ENCODE peak calls at places on chromosome X, in eight cellular contexts. Z, A, F, V, O, X, J and M are unnamed samples.
A peak's percentile ranks its signal among the peaks of the same experiment; 100 is the strongest.

GRCh38 chrX:129193357-129193756 is 329.9 kb downstream of the SMARCA1 start:
- DNase-seq in Z (peak; percentile 48), A (no peak), F (peak; percentile 37), V (no peak), O (no peak), X (no peak), J (no peak), M (no peak)

GRCh38 chrX:66728818-66729271 is 90.0 kb upstream of the EDA2R start:
- DNase-seq in Z (peak; percentile 64), A (peak; percentile 25), F (peak; percentile 35), V (peak; percentile 4), O (peak; percentile 83), X (peak; percentile 56), J (peak; percentile 16), M (peak; percentile 3)

GRCh38 chrX:104370089-104370488 is 115.4 kb upstream of the ESX1 start:
- DNase-seq in Z (no peak), A (no peak), F (no peak), V (no peak), O (peak; percentile 2), X (no peak), J (no peak), M (no peak)

GRCh38 chrX:152988536-152989291 is 5.2 kb downstream of the PNMA5 start:
- DNase-seq in Z (no peak), A (no peak), F (no peak), V (no peak), O (no peak), X (no peak), J (peak; percentile 38), M (no peak)

GRCh38 chrX:13220916-13221315 is 98.9 kb downstream of the ATXN3L start:
- DNase-seq in Z (no peak), A (no peak), F (no peak), V (no peak), O (peak; percentile 44), X (no peak), J (no peak), M (no peak)

GRCh38 chrX:106957856-106958255 is 37.7 kb downstream of the CLDN2 start:
- DNase-seq in Z (no peak), A (no peak), F (no peak), V (no peak), O (peak; percentile 13), X (no peak), J (no peak), M (no peak)

GRCh38 chrX:6184900-6185515 is 43.7 kb downstream of the NLGN4X start:
- DNase-seq in Z (no peak), A (no peak), F (no peak), V (no peak), O (no peak), X (no peak), J (no peak), M (no peak)

GRCh38 chrX:68249904-68250303 is 183.4 kb downstream of the OPHN1 start:
- DNase-seq in Z (no peak), A (no peak), F (no peak), V (no peak), O (no peak), X (no peak), J (no peak), M (no peak)

GRCh38 chrX:45191820-45192409 is 8.8 kb downstream of the DIPK2B start:
- DNase-seq in Z (no peak), A (no peak), F (peak; percentile 32), V (no peak), O (no peak), X (no peak), J (no peak), M (no peak)

GRCh38 chrX:10356979-10357378 is 200.2 kb downstream of the CLCN4 start:
- DNase-seq in Z (no peak), A (no peak), F (no peak), V (no peak), O (peak; percentile 60), X (no peak), J (peak; percentile 8), M (no peak)

GRCh38 chrX:97685753-97686152 is 802.0 kb downstream of the RPA4 start:
- DNase-seq in Z (no peak), A (no peak), F (no peak), V (no peak), O (peak; percentile 60), X (peak; percentile 45), J (no peak), M (peak; percentile 13)

GRCh38 chrX:150329888-150330287 is 33.2 kb upstream of the MAMLD1 start:
- DNase-seq in Z (no peak), A (no peak), F (no peak), V (no peak), O (no peak), X (no peak), J (no peak), M (no peak)

GRCh38 chrX:101602077-101602476 is 15.7 kb downstream of the ARMCX6 start:
- DNase-seq in Z (no peak), A (no peak), F (no peak), V (no peak), O (peak; percentile 73), X (no peak), J (no peak), M (no peak)

GRCh38 chrX:23815376-23815775 is 32.4 kb downstream of the SAT1 start:
- DNase-seq in Z (no peak), A (no peak), F (no peak), V (no peak), O (no peak), X (no peak), J (no peak), M (no peak)

GRCh38 chrX:1246816-1247215 is 21.8 kb upstream of the CSF2RA start:
- DNase-seq in Z (peak; percentile 74), A (peak; percentile 75), F (peak; percentile 65), V (peak; percentile 55), O (peak; percentile 61), X (peak; percentile 66), J (peak; percentile 80), M (peak; percentile 43)

GRCh38 chrX:40262641-40263560 is 165.1 kb upstream of the BCOR start:
- DNase-seq in Z (peak; percentile 60), A (no peak), F (peak; percentile 47), V (no peak), O (peak; percentile 65), X (no peak), J (no peak), M (no peak)

GRCh38 chrX:40734956-40735317 is 405 bp downstream of the MED14 start:
- DNase-seq in Z (peak; percentile 56), A (no peak), F (no peak), V (no peak), O (peak; percentile 45), X (peak; percentile 49), J (no peak), M (no peak)

GRCh38 chrX:100687128-100687527 is 43.1 kb downstream of the SRPX2 start:
- DNase-seq in Z (no peak), A (no peak), F (no peak), V (no peak), O (no peak), X (no peak), J (peak; percentile 33), M (no peak)

GRCh38 chrX:108945883-108946523 is 209.6 kb upstream of the IRS4 start:
- DNase-seq in Z (no peak), A (no peak), F (no peak), V (no peak), O (no peak), X (no peak), J (no peak), M (no peak)

GRCh38 chrX:108947205-108947604 is 210.8 kb upstream of the IRS4 start:
- DNase-seq in Z (no peak), A (no peak), F (no peak), V (no peak), O (no peak), X (no peak), J (no peak), M (no peak)

DNA sequence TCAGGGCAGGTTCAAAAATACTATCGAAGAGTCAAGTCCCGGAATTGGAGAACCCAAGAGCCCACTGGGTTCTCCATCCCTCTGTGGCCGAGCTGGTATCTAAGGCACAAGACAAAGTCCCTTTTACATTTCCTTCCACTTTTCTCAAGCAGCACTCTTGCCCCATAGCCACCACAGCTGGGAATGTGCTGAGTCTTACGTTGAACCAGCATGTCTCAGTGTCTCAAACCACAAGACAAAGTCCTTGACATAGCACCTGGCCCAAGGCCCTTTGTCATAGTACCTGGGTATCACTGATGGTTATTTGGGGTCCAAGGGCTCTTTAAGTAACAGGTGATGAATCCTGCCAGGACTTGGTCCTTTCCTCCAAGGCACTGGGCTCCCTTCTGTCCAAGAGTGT is 210.2 kb upstream of the IRS4 start:
- DNase-seq in Z (no peak), A (no peak), F (no peak), V (no peak), O (no peak), X (no peak), J (no peak), M (no peak)
- H3K27me3 ChIP-seq in Z (no peaks in the 10 kb centered on the region), A (no peaks in the 10 kb centered on the region), F (no peaks in the 10 kb centered on the region), V (no peaks in the 10 kb centered on the region), O (no peaks in the 10 kb centered on the region), X (peaks cover 17% of the 10 kb centered on the region), J (no peaks in the 10 kb centered on the region), M (no peaks in the 10 kb centered on the region)

GRCh38 chrX:31593353-31593752 is 521.5 kb upstream of the FTHL17 start:
- DNase-seq in Z (no peak), A (no peak), F (no peak), V (no peak), O (no peak), X (no peak), J (no peak), M (no peak)
- H3K27me3 ChIP-seq in Z (no peaks in the 10 kb centered on the region), A (no peaks in the 10 kb centered on the region), F (no peaks in the 10 kb centered on the region), V (no peaks in the 10 kb centered on the region), O (no peaks in the 10 kb centered on the region), X (no peaks in the 10 kb centered on the region), J (no peaks in the 10 kb centered on the region), M (no peaks in the 10 kb centered on the region)

DNA sequence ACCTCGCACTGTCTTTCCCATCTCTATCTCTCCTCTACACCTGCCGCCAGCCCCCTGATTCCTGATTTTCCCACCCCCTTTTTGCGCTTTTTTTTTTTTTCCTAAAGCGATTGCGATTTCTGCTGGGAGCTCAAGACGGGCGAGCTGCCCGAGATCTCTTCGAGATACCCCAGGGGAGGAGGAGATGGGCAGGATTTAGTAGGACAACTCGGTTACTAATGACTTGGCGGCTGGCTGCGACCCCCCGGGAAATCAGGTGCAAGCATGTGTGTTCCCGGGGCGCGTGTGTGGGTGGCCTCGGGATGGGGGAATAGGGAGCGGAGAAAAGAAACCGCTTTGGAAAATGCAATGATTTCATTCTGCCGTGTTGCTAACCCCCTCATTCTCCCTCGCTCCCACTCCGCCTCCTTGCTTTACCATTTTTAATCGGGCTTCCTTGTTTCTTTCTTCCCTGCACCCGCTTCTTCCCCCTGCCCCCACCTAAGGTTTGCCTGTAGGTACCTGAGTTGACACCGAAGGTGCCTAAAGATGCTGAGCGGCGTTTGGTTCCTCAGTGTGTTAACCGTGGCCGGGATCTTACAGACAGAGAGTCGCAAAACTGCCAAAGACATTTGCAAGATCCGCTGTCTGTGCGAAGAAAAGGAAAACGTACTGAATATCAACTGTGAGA is 4.4 kb downstream of the SLITRK2 start:
- DNase-seq in Z (no peak), A (no peak), F (no peak), V (no peak), O (no peak), X (no peak), J (no peak), M (no peak)
- H3K27me3 ChIP-seq in Z (no peaks in the 10 kb centered on the region), A (no peaks in the 10 kb centered on the region), F (no peaks in the 10 kb centered on the region), V (no peaks in the 10 kb centered on the region), O (no peaks in the 10 kb centered on the region), X (peaks cover 86% of the 10 kb centered on the region), J (no peaks in the 10 kb centered on the region), M (no peaks in the 10 kb centered on the region)

DNA sequence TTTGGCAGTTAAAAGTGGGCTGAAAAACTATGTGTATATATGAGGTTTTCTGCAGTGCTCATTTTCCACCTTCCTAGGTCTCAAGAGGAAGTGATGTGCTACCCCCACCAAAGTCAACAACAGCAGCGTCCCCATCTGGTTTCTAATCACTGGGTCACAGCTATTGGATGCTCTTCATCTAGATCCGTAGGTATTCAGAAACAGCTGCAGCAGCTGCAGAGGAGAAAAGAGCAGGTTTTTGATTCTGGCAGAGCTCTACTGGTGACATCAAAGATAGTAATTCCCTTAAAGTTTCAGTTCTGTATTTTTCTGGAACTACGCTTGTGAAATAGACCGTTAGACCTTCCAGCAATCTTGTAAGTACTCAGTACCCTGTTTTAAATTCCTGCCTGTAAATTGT is 5.8 kb upstream of the GUCY2F start:
- DNase-seq in Z (no peak), A (no peak), F (no peak), V (no peak), O (no peak), X (no peak), J (peak; percentile 9), M (no peak)
- H3K27me3 ChIP-seq in Z (no peaks in the 10 kb centered on the region), A (no peaks in the 10 kb centered on the region), F (no peaks in the 10 kb centered on the region), V (no peaks in the 10 kb centered on the region), O (no peaks in the 10 kb centered on the region), X (peaks cover 36% of the 10 kb centered on the region), J (no peaks in the 10 kb centered on the region), M (peaks cover 3% of the 10 kb centered on the region)